ENCODE peak calls at places on chromosomes 4 and X, in seven cellular contexts. One of them, this sample, is unnamed. For H3K4me1, the result is how much of the 10 kb centered on the place peaks cover.

GRCh38 chr4:25928956-25929336 is 14.9 kb downstream of the SMIM20 start:
- DNase-seq in spleen: no peak
- DNase-seq in adrenal gland: no peak
- DNase-seq in cardiac muscle cell: peak
- DNase-seq in body of pancreas: no peak
- DNase-seq in uterus: no peak
- DNase-seq in tibial artery: no peak
- DNase-seq in this sample: no peak

GRCh38 chrX:120452131-120452530 is 17.0 kb downstream of the LAMP2 start:
- DNase-seq in spleen: no peak
- DNase-seq in adrenal gland: no peak
- DNase-seq in cardiac muscle cell: peak
- DNase-seq in body of pancreas: no peak
- DNase-seq in uterus: no peak
- DNase-seq in tibial artery: no peak
- DNase-seq in this sample: no peak

GRCh38 chr4:183140911-183141320 is 41.9 kb downstream of the WWC2 start:
- DNase-seq in spleen: no peak
- DNase-seq in adrenal gland: no peak
- DNase-seq in cardiac muscle cell: peak
- DNase-seq in body of pancreas: no peak
- DNase-seq in uterus: no peak
- DNase-seq in tibial artery: no peak
- DNase-seq in this sample: peak

GRCh38 chr4:73311428-73311827 is 52.8 kb upstream of the ANKRD17 start:
- DNase-seq in spleen: no peak
- DNase-seq in adrenal gland: no peak
- DNase-seq in cardiac muscle cell: peak
- DNase-seq in body of pancreas: no peak
- DNase-seq in uterus: no peak
- DNase-seq in tibial artery: no peak
- DNase-seq in this sample: peak

GRCh38 chrX:46554942-46555341 is 9.7 kb upstream of the ZNF674 start:
- DNase-seq in spleen: no peak
- DNase-seq in adrenal gland: no peak
- DNase-seq in cardiac muscle cell: peak
- DNase-seq in body of pancreas: no peak
- DNase-seq in uterus: no peak
- DNase-seq in tibial artery: no peak
- DNase-seq in this sample: no peak

GRCh38 chr4:182429896-182430295 is 186.7 kb downstream of the TENM3 start:
- DNase-seq in spleen: no peak
- DNase-seq in adrenal gland: no peak
- DNase-seq in cardiac muscle cell: no peak
- DNase-seq in body of pancreas: no peak
- DNase-seq in uterus: no peak
- DNase-seq in tibial artery: no peak
- DNase-seq in this sample: no peak

GRCh38 chr4:13059015-13059414 is 425.1 kb downstream of the RAB28 start:
- DNase-seq in spleen: no peak
- DNase-seq in adrenal gland: no peak
- DNase-seq in cardiac muscle cell: no peak
- DNase-seq in body of pancreas: no peak
- DNase-seq in uterus: no peak
- DNase-seq in tibial artery: no peak
- DNase-seq in this sample: no peak

GRCh38 chr4:124903995-124904722 is 191.6 kb upstream of the ANKRD50 start:
- DNase-seq in spleen: no peak
- DNase-seq in adrenal gland: no peak
- DNase-seq in cardiac muscle cell: peak
- DNase-seq in body of pancreas: peak
- DNase-seq in uterus: no peak
- DNase-seq in tibial artery: peak
- DNase-seq in this sample: peak

GRCh38 chrX:22360129-22360528 is 87.4 kb downstream of the CBLL2 start:
- DNase-seq in spleen: no peak
- DNase-seq in adrenal gland: no peak
- DNase-seq in cardiac muscle cell: no peak
- DNase-seq in body of pancreas: no peak
- DNase-seq in uterus: no peak
- DNase-seq in tibial artery: no peak
- DNase-seq in this sample: no peak

GRCh38 chrX:81412428-81412827 is 210.5 kb downstream of the SH3BGRL start:
- DNase-seq in spleen: no peak
- DNase-seq in adrenal gland: no peak
- DNase-seq in cardiac muscle cell: no peak
- DNase-seq in body of pancreas: no peak
- DNase-seq in uterus: no peak
- DNase-seq in tibial artery: no peak
- DNase-seq in this sample: no peak

GRCh38 chrX:154411322-154411980 is at the start of gene TAFAZZIN:
- DNase-seq in spleen: peak
- DNase-seq in adrenal gland: peak
- DNase-seq in cardiac muscle cell: peak
- DNase-seq in body of pancreas: peak
- DNase-seq in uterus: peak
- DNase-seq in tibial artery: peak
- DNase-seq in this sample: peak

GRCh38 chr4:35250771-35251170 is 993.5 kb downstream of the ARAP2 start:
- DNase-seq in spleen: no peak
- DNase-seq in adrenal gland: no peak
- DNase-seq in cardiac muscle cell: no peak
- DNase-seq in body of pancreas: no peak
- DNase-seq in uterus: no peak
- DNase-seq in tibial artery: no peak
- DNase-seq in this sample: no peak

GRCh38 chrX:153927686-153927935 is 1.5 kb upstream of the ARHGAP4 start:
- DNase-seq in spleen: no peak
- DNase-seq in adrenal gland: no peak
- DNase-seq in cardiac muscle cell: no peak
- DNase-seq in body of pancreas: no peak
- DNase-seq in uterus: no peak
- DNase-seq in tibial artery: no peak
- DNase-seq in this sample: no peak

GRCh38 chrX:149487292-149487691 is 17.8 kb downstream of the IDS start:
- DNase-seq in spleen: no peak
- DNase-seq in adrenal gland: no peak
- DNase-seq in cardiac muscle cell: no peak
- DNase-seq in body of pancreas: no peak
- DNase-seq in uterus: no peak
- DNase-seq in tibial artery: no peak
- DNase-seq in this sample: no peak

GRCh38 chr4:112168719-112169500 is 23.7 kb downstream of the FAM241A start:
- DNase-seq in spleen: no peak
- DNase-seq in adrenal gland: no peak
- DNase-seq in cardiac muscle cell: no peak
- DNase-seq in body of pancreas: no peak
- DNase-seq in uterus: no peak
- DNase-seq in tibial artery: no peak
- DNase-seq in this sample: no peak

GRCh38 chr4:156773648-156774357 is 197.8 kb downstream of the PDGFC start:
- DNase-seq in spleen: no peak
- DNase-seq in adrenal gland: no peak
- DNase-seq in cardiac muscle cell: no peak
- DNase-seq in body of pancreas: no peak
- DNase-seq in uterus: no peak
- DNase-seq in tibial artery: no peak
- DNase-seq in this sample: no peak

GRCh38 chrX:19616959-19617358 is 101.7 kb upstream of the MAP3K15 start:
- DNase-seq in spleen: no peak
- DNase-seq in adrenal gland: no peak
- DNase-seq in cardiac muscle cell: peak
- DNase-seq in body of pancreas: no peak
- DNase-seq in uterus: no peak
- DNase-seq in tibial artery: no peak
- DNase-seq in this sample: no peak

GRCh38 chr4:187666634-187667033 is 328.9 kb upstream of the ZFP42 start:
- DNase-seq in spleen: no peak
- DNase-seq in adrenal gland: no peak
- DNase-seq in cardiac muscle cell: no peak
- DNase-seq in body of pancreas: no peak
- DNase-seq in uterus: no peak
- DNase-seq in tibial artery: no peak
- DNase-seq in this sample: no peak

DNA sequence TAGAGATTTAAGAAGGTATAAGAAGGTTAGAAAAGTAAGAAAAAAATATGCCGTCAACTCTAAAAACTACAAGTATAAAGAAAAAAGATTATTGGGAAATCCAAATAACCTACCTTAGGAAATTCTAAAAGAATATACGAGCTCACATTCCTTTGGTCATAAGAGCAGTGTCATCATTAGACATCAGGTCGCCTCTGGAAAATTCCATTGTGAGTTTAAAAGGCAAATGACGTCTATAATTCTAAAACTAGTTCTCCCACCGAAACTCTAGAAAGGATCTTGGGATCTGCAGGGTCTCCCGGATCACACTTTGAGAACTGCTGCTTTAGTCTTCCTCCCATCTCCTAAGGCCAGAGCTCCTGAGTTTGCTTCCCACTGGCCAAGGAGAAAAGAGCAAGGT is 518 bp upstream of the SAT1 start:
- DNase-seq in spleen: no peak
- DNase-seq in adrenal gland: no peak
- DNase-seq in cardiac muscle cell: no peak
- DNase-seq in body of pancreas: no peak
- DNase-seq in uterus: no peak
- DNase-seq in tibial artery: no peak
- DNase-seq in this sample: no peak
- H3K4me3 ChIP-seq in spleen: peak
- H3K4me3 ChIP-seq in adrenal gland: no peak
- H3K4me3 ChIP-seq in cardiac muscle cell: peak
- H3K4me3 ChIP-seq in body of pancreas: no peak
- H3K4me3 ChIP-seq in uterus: peak
- H3K4me3 ChIP-seq in tibial artery: peak
- H3K4me3 ChIP-seq in this sample: peak

GRCh38 chr4:1512081-1512737 is 106.0 kb upstream of the NKX1-1 start:
- DNase-seq in spleen: peak
- DNase-seq in adrenal gland: no peak
- DNase-seq in cardiac muscle cell: no peak
- DNase-seq in body of pancreas: no peak
- DNase-seq in uterus: no peak
- DNase-seq in tibial artery: no peak
- DNase-seq in this sample: no peak

GRCh38 chr4:1514612-1515011 is 108.4 kb upstream of the NKX1-1 start:
- DNase-seq in spleen: no peak
- DNase-seq in adrenal gland: no peak
- DNase-seq in cardiac muscle cell: no peak
- DNase-seq in body of pancreas: no peak
- DNase-seq in uterus: no peak
- DNase-seq in tibial artery: no peak
- DNase-seq in this sample: no peak

GRCh38 chr4:1513936-1514483 is 107.8 kb upstream of the NKX1-1 start:
- DNase-seq in spleen: no peak
- DNase-seq in adrenal gland: no peak
- DNase-seq in cardiac muscle cell: no peak
- DNase-seq in body of pancreas: no peak
- DNase-seq in uterus: no peak
- DNase-seq in tibial artery: no peak
- DNase-seq in this sample: no peak

GRCh38 chr4:1511441-1512041 is 105.3 kb upstream of the NKX1-1 start:
- DNase-seq in spleen: peak
- DNase-seq in adrenal gland: peak
- DNase-seq in cardiac muscle cell: peak
- DNase-seq in body of pancreas: peak
- DNase-seq in uterus: peak
- DNase-seq in tibial artery: peak
- DNase-seq in this sample: no peak

DNA sequence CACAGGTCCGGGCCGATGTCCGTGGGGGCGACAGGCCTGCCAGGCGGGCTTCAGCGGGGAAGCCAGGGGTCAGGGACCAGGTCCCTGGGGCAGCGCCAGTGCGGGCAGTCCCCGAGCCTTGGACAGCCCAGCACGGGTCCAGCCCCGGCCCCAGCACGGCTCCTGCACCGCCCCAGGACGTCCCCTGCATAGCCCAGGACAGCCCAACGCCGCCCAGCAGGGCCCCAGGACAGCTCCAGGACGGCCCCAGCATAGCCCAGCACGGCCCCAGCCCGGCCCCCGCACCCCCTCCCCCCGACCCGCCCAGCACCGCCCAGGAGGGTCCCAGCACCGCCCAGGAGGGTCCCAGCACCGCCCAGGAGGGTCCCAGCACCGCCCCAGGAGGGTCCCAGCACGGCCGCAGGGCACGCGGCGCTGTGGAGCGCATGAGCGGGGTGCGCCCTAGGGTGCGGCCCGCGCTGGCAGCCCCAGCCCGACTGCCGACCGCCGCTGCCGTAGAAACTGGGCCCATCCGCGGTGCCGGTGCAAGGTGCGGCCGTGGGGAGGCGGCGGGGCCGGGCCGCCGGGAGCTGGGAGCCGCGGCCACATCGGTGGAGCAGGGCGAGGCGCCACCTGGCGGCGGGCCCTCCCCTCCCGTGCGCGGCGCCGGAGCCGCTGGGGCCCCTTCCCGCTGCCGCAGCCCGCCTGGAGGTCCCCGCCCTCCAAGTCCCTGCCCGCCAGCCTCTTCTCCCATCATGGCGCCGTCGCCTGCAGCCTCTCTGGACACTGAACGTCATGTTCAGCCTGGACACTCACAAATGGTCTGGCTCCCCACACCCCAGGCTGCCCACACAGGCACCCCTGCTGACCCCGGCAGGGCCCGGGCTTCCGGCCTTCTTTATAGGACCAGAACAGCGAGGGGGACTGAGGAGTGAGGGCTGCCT is 106.8 kb upstream of the NKX1-1 start:
- DNase-seq in spleen: peak
- DNase-seq in adrenal gland: peak
- DNase-seq in cardiac muscle cell: peak
- DNase-seq in body of pancreas: peak
- DNase-seq in uterus: peak
- DNase-seq in tibial artery: no peak
- DNase-seq in this sample: no peak
- H3K4me1 ChIP-seq in spleen: under half
- H3K4me1 ChIP-seq in adrenal gland: under half
- H3K4me1 ChIP-seq in cardiac muscle cell: under half
- H3K4me1 ChIP-seq in body of pancreas: under half
- H3K4me1 ChIP-seq in uterus: under half
- H3K4me1 ChIP-seq in tibial artery: under half
- H3K4me1 ChIP-seq in this sample: under half

GRCh38 chrX:127762663-127763062 is 289.5 kb downstream of the ACTRT1 start:
- DNase-seq in spleen: no peak
- DNase-seq in adrenal gland: no peak
- DNase-seq in cardiac muscle cell: no peak
- DNase-seq in body of pancreas: no peak
- DNase-seq in uterus: no peak
- DNase-seq in tibial artery: no peak
- DNase-seq in this sample: no peak
- H3K4me3 ChIP-seq in spleen: no peak
- H3K4me3 ChIP-seq in adrenal gland: no peak
- H3K4me3 ChIP-seq in cardiac muscle cell: no peak
- H3K4me3 ChIP-seq in body of pancreas: no peak
- H3K4me3 ChIP-seq in uterus: no peak
- H3K4me3 ChIP-seq in tibial artery: no peak
- H3K4me3 ChIP-seq in this sample: no peak

DNA sequence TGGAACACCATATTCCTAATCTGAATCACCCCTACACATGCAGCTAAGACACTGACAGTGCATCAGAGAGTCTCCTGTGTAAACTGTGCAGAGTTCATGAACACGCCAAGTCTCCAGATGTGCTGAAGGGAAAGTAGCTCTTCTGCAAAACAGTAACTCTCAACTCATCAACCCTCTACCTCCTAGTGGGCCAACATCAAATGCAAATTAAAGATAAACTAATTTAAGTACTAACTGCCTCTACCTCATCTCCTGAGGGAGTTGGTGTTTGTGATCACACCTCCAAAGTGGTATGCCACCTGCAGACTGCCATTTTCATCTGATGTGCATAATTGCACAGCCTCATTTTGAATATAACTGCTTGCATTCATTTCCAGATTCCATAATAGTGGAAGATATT is 73.5 kb downstream of the MOSPD2 start:
- DNase-seq in spleen: no peak
- DNase-seq in adrenal gland: no peak
- DNase-seq in cardiac muscle cell: no peak
- DNase-seq in body of pancreas: no peak
- DNase-seq in uterus: no peak
- DNase-seq in tibial artery: no peak
- DNase-seq in this sample: no peak
- H3K4me1 ChIP-seq in spleen: under half
- H3K4me1 ChIP-seq in adrenal gland: under half
- H3K4me1 ChIP-seq in cardiac muscle cell: under half
- H3K4me1 ChIP-seq in body of pancreas: under half
- H3K4me1 ChIP-seq in uterus: under half
- H3K4me1 ChIP-seq in tibial artery: under half
- H3K4me1 ChIP-seq in this sample: under half

This sample was measured in SJSA1.